ENCODE peak calls at places on chromosome 4, in five cellular contexts. O is endothelial cell of umbilical vein, B is suprapubic skin, W is gastrocnemius medialis, Y is upper lobe of left lung. M is an unnamed sample.

GRCh38 chr4:124948976-124949597 is 236.6 kb upstream of the ANKRD50 start:
- DNase-seq in Y (no peak), B (no peak), O (peak; percentile 80), W (no peak), M (no peak)

GRCh38 chr4:81466841-81467671 is 4.7 kb downstream of the RASGEF1B start:
- DNase-seq in Y (no peak), O (peak; percentile 68), W (peak; percentile 22), B (no peak), M (no peak)

GRCh38 chr4:154807042-154807630 is 26.1 kb downstream of the RBM46 start:
- DNase-seq in O (peak; percentile 61), W (no peak), B (no peak), Y (no peak), M (no peak)

GRCh38 chr4:10783351-10783750 is 98.8 kb upstream of the CLNK start:
- DNase-seq in O (no peak), Y (no peak), B (no peak), W (no peak), M (no peak)

GRCh38 chr4:145954924-145955339 is 16.3 kb upstream of the ZNF827 start:
- DNase-seq in O (peak; percentile 70), Y (no peak), B (no peak), W (no peak), M (no peak)

GRCh38 chr4:99824070-99824599 is 7.5 kb downstream of the DAPP1 start:
- DNase-seq in Y (no peak), O (no peak), W (no peak), B (no peak), M (no peak)

GRCh38 chr4:174193438-174194015 is 89.9 kb downstream of the FBXO8 start:
- DNase-seq in Y (no peak), O (no peak), W (no peak), B (no peak), M (no peak)

GRCh38 chr4:147851135-147851534 is 119.2 kb downstream of the ARHGAP10 start:
- DNase-seq in B (no peak), O (no peak), W (no peak), Y (no peak), M (no peak)

GRCh38 chr4:52711834-52712171 is 39.4 kb downstream of the ERVMER34-1 start:
- DNase-seq in B (no peak), W (no peak), O (no peak), Y (no peak), M (no peak)

GRCh38 chr4:69888336-69888735 is 28.4 kb upstream of the SULT1E1 start:
- DNase-seq in W (no peak), Y (no peak), O (no peak), B (no peak), M (no peak)

GRCh38 chr4:154719087-154719486 is 24.7 kb upstream of the LRAT start:
- DNase-seq in Y (no peak), O (no peak), W (no peak), B (no peak), M (no peak)

GRCh38 chr4:38804654-38805295 is at the start of gene TLR1:
- DNase-seq in W (no peak), Y (no peak), O (peak; percentile 89), B (no peak), M (no peak)
- TF ChIP-seq POLR2A in W (no peak), Y (peak; percentile 66), O (no peak), B (no peak), M (no peak)

GRCh38 chr4:95572304-95572991 is 23.7 kb upstream of the UNC5C start:
- DNase-seq in Y (no peak), O (peak; percentile 77), B (peak; percentile 68), W (no peak), M (no peak)
- H3K9me3 ChIP-seq in Y (no peaks in the 10 kb centered on the region), O (no peaks in the 10 kb centered on the region), B (no peaks in the 10 kb centered on the region), W (no peaks in the 10 kb centered on the region), M (peaks cover 8% of the 10 kb centered on the region)

GRCh38 chr4:21801661-21802355 is 146.8 kb downstream of the KCNIP4 start:
- DNase-seq in Y (no peak), W (no peak), B (no peak), O (peak; percentile 21), M (no peak)

GRCh38 chr4:21806991-21807390 is 141.6 kb downstream of the KCNIP4 start:
- DNase-seq in B (no peak), O (no peak), Y (no peak), W (no peak), M (no peak)

DNA sequence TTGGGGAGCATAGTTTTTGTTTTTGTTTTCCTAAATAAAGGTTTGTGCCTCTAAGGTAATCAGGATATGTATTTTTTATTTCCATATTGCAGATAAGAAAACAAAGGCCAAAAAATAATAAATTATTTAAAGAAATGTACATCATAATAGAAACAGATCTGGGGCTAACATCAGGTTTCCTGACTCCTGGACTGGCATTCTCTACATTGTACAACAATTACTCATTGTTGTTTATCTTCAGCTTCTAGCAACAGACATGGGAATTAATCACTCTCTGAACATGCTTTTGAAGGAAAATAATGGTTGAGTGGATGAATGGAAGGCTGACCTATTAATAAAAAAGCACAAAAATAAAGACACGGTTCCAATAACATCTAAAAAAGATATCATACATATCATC is 146.2 kb downstream of the KCNIP4 start:
- DNase-seq in Y (no peak), W (no peak), B (no peak), O (peak; percentile 89), M (no peak)
- H3K27ac ChIP-seq in Y (no peak overlapping the region), W (no peak overlapping the region), B (no peak overlapping the region), O (peak overlapping the region; percentile 92), M (no peak overlapping the region)

GRCh38 chr4:39697740-39698423 is at the start of gene UBE2K:
- DNase-seq in Y (peak; percentile 98), O (peak; percentile 81), B (peak; percentile 90), W (peak; percentile 70), M (peak; percentile 94)
- TF ChIP-seq POLR2A in Y (peak; percentile 92), O (peak; percentile 84), B (peak; percentile 82), W (peak; percentile 93), M (peak; percentile 78)

DNA sequence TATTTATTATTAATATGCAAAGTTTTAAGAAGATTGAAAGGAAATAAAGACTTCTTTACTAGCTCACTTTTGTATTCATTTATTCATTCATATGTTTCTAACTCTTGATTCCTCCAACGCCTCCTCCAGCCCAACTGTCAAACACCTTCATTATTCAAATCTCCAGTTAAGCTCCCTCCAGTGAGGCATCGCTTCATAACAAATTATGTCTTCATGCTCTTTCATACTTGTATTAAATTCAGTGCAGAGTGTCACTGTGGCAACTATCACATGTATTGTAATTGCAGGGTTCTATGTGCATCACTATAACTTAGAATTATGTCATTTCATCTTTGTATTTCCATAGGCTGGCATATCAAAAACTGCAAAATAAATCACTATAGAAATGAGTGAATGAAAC is 1394.2 kb upstream of the PCDH7 start:
- DNase-seq in B (no peak), W (no peak), Y (no peak), O (no peak), M (no peak)
- H3K9me3 ChIP-seq in B (no peaks in the 10 kb centered on the region), W (no peaks in the 10 kb centered on the region), Y (no peaks in the 10 kb centered on the region), O (no peaks in the 10 kb centered on the region), M (no peaks in the 10 kb centered on the region)

DNA sequence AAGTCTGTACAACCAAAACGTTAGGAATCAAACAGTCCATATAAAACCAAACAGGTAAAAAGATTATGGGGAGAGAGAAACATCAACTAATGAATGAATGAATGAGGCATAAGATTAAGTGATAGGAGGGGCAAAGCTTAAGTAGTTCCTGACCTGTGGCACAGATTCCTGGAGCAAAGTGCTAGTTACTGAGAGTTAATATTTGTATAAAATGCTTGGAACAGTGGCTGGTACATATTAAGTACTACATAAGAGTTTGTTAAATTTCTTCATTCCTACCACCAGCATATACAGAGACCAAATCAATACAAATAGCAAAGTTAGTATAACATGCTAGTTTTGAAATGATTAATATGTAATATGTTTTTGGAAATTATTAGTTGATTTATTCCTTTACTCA is 363.7 kb downstream of the ADAM29 start:
- DNase-seq in B (no peak), O (no peak), Y (no peak), W (no peak), M (no peak)
- H3K27ac ChIP-seq in B (no peak overlapping the region), O (no peak overlapping the region), Y (no peak overlapping the region), W (no peak overlapping the region), M (no peak overlapping the region)

GRCh38 chr4:3500634-3501101 is 31.6 kb downstream of the LRPAP1 start:
- DNase-seq in B (no peak), Y (peak; percentile 84), W (no peak), O (no peak), M (no peak)
- TF ChIP-seq POLR2A in B (no peak), Y (no peak), W (no peak), O (no peak), M (no peak)

GRCh38 chr4:108498925-108499324 is 121.5 kb upstream of the RPL34 start:
- DNase-seq in B (no peak), Y (no peak), W (no peak), O (no peak), M (no peak)

GRCh38 chr4:108493596-108493931 is 126.8 kb upstream of the RPL34 start:
- DNase-seq in W (no peak), O (no peak), B (no peak), Y (no peak), M (no peak)

GRCh38 chr4:108492816-108493595 is 127.4 kb upstream of the RPL34 start:
- DNase-seq in Y (no peak), O (no peak), B (no peak), W (no peak), M (no peak)
- H3K9me3 ChIP-seq in Y (peaks cover 11% of the 10 kb centered on the region), O (no peaks in the 10 kb centered on the region), B (peaks cover 9% of the 10 kb centered on the region), W (peaks cover 6% of the 10 kb centered on the region), M (no peaks in the 10 kb centered on the region)